ENCODE peak calls at places on chromosomes 11 and 22, in five cellular contexts. L is GM23338, E is neuronal stem cell, B is GM23248, T is neural progenitor cell. Y is an unnamed sample.

GRCh38 chr11:8610532-8611116 is 16.6 kb upstream of the STK33 start:
- DNase-seq in T (no peak), E (no peak), L (peak), B (no peak), Y (no peak)

GRCh38 chr22:43260346-43260745 is 73.4 kb upstream of the TTLL12 start:
- DNase-seq in T (no peak), B (no peak), E (no peak), L (peak), Y (no peak)

GRCh38 chr22:26536762-26537134 is 24.5 kb upstream of the TFIP11 start:
- DNase-seq in E (no peak), T (no peak), B (no peak), L (no peak), Y (no peak)

GRCh38 chr22:46661221-46661851 is 41.1 kb downstream of the GRAMD4 start:
- DNase-seq in L (no peak), B (peak), E (no peak), T (no peak), Y (no peak)

GRCh38 chr11:14073821-14074529 is 111.5 kb downstream of the SPON1 start:
- DNase-seq in E (no peak), L (peak), T (peak), B (peak), Y (no peak)

GRCh38 chr11:86511086-86511551 is 136.4 kb downstream of the CCDC81 start:
- DNase-seq in L (no peak), B (peak), T (no peak), E (no peak), Y (no peak)

GRCh38 chr22:49198705-49199084 is 629.0 kb downstream of the BRD1 start:
- DNase-seq in L (no peak), T (no peak), E (no peak), B (no peak), Y (no peak)

GRCh38 chr22:28027453-28028448 is 108.7 kb upstream of the PITPNB start:
- DNase-seq in T (no peak), E (no peak), L (no peak), B (no peak), Y (no peak)

GRCh38 chr11:106625566-106625965 is 392.7 kb downstream of the GUCY1A2 start:
- DNase-seq in B (no peak), L (no peak), T (no peak), E (no peak), Y (no peak)

GRCh38 chr22:30014244-30014643 is 66.0 kb upstream of the HORMAD2 start:
- DNase-seq in E (no peak), B (no peak), L (no peak), T (no peak), Y (no peak)

GRCh38 chr11:3046641-3047040 is 10.6 kb downstream of the CARS1 start:
- DNase-seq in T (no peak), E (no peak), L (no peak), B (no peak), Y (no peak)

GRCh38 chr11:70139785-70140410 is 61.8 kb downstream of the ANO1 start:
- DNase-seq in T (no peak), L (no peak), B (no peak), E (no peak), Y (no peak)

GRCh38 chr11:73174495-73174791 is 32.3 kb upstream of the FCHSD2 start:
- DNase-seq in B (no peak), T (no peak), E (no peak), L (no peak), Y (no peak)

GRCh38 chr22:45548991-45549736 is 46.5 kb downstream of the FBLN1 start:
- DNase-seq in E (no peak), B (peak), L (peak), T (peak), Y (peak)

GRCh38 chr11:59770324-59770723 is 15.1 kb downstream of the STX3 start:
- DNase-seq in L (no peak), E (no peak), T (no peak), B (no peak), Y (no peak)

GRCh38 chr11:121341609-121342008 is 49.0 kb downstream of the SC5D start:
- DNase-seq in T (no peak), B (no peak), E (no peak), L (no peak), Y (no peak)

GRCh38 chr11:111581341-111581740 is 20.9 kb upstream of the SIK2 start:
- DNase-seq in L (no peak), T (no peak), E (no peak), B (no peak), Y (no peak)
- H2AFZ ChIP-seq in L (no peak), T (no peak), E (no peak), B (no peak), Y (no peak)

GRCh38 chr22:36164621-36165020 is 4.1 kb upstream of the APOL3 start:
- DNase-seq in E (no peak), T (no peak), L (no peak), B (no peak), Y (no peak)

GRCh38 chr22:36163497-36163896 is 2.9 kb upstream of the APOL3 start:
- DNase-seq in B (no peak), L (no peak), E (no peak), T (no peak), Y (no peak)

GRCh38 chr22:36165161-36165560 is 4.6 kb upstream of the APOL3 start:
- DNase-seq in E (no peak), T (no peak), L (no peak), B (no peak), Y (no peak)

GRCh38 chr22:36166086-36166485 is 5.5 kb upstream of the APOL3 start:
- DNase-seq in T (no peak), B (no peak), L (no peak), E (no peak), Y (no peak)

GRCh38 chr22:36166518-36167220 is 6.1 kb upstream of the APOL3 start:
- DNase-seq in B (no peak), E (no peak), T (no peak), L (no peak), Y (no peak)
- H2AFZ ChIP-seq in B (no peak), E (no peak), T (no peak), L (peak), Y (no peak)

DNA sequence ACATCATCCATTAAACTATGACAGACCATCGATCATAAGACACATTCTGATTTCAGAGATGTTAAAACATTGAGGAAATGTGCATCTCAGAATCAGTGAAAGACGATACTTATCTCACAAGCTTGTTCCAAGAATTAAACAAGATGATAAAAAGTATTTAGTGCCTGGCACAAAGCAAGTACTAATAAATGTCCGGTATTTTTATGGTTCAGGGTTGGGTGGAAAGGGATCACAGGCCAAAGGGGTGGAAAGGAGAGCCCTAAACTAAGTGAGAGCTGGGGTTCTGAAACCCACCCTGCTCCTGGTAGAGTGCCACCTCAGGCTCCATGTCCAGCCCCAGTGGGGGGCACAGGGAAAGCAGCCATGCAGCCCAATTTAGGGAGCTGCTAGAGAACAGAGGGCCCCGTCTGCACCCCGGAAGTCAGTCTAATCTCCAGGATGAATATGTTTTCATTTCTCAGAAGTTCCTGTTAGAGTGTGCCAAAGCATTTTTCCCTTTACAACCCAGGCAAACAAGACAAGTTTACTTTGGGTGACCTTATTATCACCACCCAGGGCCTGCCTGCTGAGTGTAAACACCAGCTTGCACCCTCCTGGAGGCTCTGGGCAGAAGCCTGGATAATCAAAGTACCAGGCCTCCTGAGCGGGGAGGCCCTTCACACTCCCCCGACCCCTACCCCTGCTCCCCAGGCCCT is 3.8 kb upstream of the CREB3L1 start:
- DNase-seq in T (no peak), B (peak), E (no peak), L (no peak), Y (no peak)
- H2AFZ ChIP-seq in T (no peak), B (peak), E (no peak), L (peak), Y (no peak)

GRCh38 chr11:19313140-19313539 is 72.4 kb upstream of the E2F8 start:
- DNase-seq in E (no peak), T (no peak), B (no peak), L (no peak), Y (no peak)

GRCh38 chr11:19320764-19321163 is 80.0 kb upstream of the E2F8 start:
- DNase-seq in L (no peak), E (no peak), B (no peak), T (no peak), Y (peak)

GRCh38 chr11:19321351-19321750 is 80.6 kb upstream of the E2F8 start:
- DNase-seq in T (no peak), L (peak), E (no peak), B (no peak), Y (no peak)

GRCh38 chr11:19315511-19315910 is 74.8 kb upstream of the E2F8 start:
- DNase-seq in E (no peak), L (no peak), B (peak), T (no peak), Y (no peak)

GRCh38 chr11:19316434-19316833 is 75.7 kb upstream of the E2F8 start:
- DNase-seq in E (no peak), B (peak), L (no peak), T (no peak), Y (no peak)
- H2AFZ ChIP-seq in E (no peak), B (no peak), L (no peak), T (no peak), Y (no peak)

DNA sequence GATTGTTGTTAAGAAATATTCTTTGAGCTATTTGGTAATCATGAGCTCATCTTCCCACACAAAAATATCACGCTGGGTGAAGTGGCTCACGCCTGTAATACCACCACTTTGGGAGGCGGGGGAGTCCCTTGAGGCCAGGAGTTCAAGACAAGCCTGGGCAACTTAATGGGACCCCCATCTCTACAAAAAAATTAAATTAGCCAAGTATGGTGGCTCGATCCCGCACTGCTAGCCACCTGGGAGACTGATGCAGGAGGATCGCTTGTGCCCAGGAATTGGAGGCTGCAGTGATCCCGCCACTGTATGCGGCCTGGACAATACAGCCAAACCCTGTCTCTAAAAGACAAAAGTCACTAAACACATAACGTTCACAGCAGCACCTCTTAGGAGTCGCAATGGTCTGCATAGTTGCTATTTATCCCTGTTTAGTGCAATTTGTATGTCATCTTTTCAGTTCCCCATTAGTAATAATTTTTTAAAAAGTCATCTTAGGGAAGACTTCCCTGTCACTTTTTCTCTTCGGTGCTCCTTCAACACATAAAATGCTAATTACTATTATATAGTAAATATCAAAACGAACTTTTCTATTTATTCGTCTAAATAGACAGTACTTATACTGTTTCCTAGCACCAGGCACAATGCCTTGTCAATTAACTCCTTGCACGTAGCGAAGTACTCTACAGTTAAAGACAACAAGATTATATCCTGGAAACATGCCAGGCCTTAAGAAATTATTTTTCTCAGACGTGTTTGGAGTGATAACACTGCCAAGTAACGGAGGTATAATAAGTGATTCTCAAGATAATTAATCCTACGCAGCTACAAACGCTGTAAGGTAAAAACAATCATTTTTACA is 1.1 kb downstream of the ST13 start:
- DNase-seq in T (peak), E (no peak), L (no peak), B (peak), Y (peak)
- H2AFZ ChIP-seq in T (no peak), E (no peak), L (no peak), B (peak), Y (no peak)

GRCh38 chr11:111185259-111185658 is 60.3 kb upstream of the POU2AF2 start:
- DNase-seq in E (no peak), L (no peak), T (no peak), B (peak), Y (no peak)
- H2AFZ ChIP-seq in E (no peak), L (no peak), T (no peak), B (peak), Y (no peak)

DNA sequence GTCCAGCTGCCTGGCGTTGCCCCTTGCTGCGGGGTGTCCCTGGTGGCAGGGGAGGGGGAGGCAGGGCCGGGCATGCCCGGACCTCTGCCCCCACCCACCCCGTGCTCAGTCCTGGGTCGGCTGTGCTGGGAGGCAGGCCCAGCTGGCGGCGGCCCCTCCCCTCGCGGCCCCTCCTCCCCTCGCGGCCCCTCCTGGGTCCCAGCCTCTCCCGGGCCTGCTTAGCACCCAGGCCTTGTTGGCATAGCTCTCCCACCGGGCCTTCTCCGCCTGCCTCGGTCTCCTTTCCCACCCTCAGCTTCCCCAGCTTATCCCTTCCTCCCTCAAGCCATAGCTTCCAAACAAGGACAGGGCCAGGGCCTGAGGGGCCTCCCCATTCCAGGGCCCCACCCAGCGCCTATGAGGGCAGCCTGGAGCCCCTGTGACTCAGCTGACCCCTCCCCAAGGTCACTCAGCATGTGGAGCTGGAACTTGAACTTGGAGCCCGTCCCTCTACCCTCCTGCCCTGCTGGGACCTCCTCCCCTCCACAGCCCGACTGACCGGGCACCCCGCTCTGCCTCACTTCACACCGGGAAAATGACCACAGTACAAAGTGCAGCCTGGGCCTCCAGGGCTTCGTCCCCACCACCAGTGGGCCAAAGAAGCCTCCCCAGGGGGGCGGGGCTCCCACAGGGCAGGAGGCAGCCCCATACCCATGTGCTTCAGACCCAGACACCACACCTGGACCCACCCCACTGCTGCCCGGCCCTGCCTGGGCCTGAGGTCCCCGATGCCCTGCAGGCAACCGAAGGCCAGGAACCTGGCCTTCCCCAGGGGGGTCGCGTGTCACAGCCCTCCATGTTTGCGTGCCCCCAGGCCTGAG is 1.2 kb downstream of the EPS8L2 start:
- DNase-seq in B (peak), T (peak), E (no peak), L (peak), Y (no peak)
- H2AFZ ChIP-seq in B (peak), T (no peak), E (peak), L (peak), Y (no peak)

DNA sequence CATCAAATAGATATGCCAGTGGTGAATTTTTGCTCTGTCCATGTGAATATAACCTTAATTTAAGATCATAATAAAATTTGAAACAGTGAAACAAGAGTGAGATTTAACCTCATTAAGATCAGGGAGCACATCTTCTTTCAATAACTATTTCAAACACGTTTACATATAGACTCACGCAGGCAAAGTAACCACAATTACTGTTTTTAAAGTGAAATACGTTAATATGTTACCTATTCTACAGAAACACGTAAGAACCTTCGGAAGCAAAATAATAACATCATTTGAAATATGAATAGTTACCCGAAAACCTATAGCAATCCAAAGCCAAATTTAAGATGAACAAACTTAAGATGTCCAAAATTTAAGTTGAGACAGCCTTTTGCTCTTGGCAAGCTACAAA is 136.2 kb upstream of the ZC3H12C start:
- DNase-seq in L (no peak), B (no peak), E (no peak), T (no peak), Y (no peak)
- H2AFZ ChIP-seq in L (no peak), B (no peak), E (no peak), T (no peak), Y (no peak)

GRCh38 chr11:117230981-117231636 is 764 bp downstream of the PCSK7 start:
- DNase-seq in L (peak), B (peak), E (no peak), T (no peak), Y (peak)

GRCh38 chr11:117229931-117230285 is 2.0 kb downstream of the PCSK7 start:
- DNase-seq in B (no peak), E (no peak), T (no peak), L (no peak), Y (no peak)

GRCh38 chr11:117231637-117232021 is 244 bp downstream of the PCSK7 start:
- DNase-seq in E (no peak), T (peak), B (no peak), L (peak), Y (no peak)

GRCh38 chr11:117229411-117229810 is 2.5 kb downstream of the PCSK7 start:
- DNase-seq in T (no peak), E (no peak), B (no peak), L (no peak), Y (no peak)

GRCh38 chr11:117230286-117230961 is 1.4 kb downstream of the PCSK7 start:
- DNase-seq in L (no peak), B (peak), T (no peak), E (no peak), Y (peak)
- H2AFZ ChIP-seq in L (no peak), B (no peak), T (no peak), E (no peak), Y (no peak)

GRCh38 chr11:67613313-67613959 is 6.7 kb downstream of the NDUFV1 start:
- DNase-seq in L (no peak), E (no peak), B (no peak), T (no peak), Y (no peak)
- H2AFZ ChIP-seq in L (no peak), E (no peak), B (peak), T (no peak), Y (no peak)